ENCODE peak calls at places on chromosomes 16 and 17, in six cellular contexts. J, T, P, Y, D and Q are unnamed samples.

GRCh38 chr16:77788196-77789084 is at the start of gene VAT1L:
- DNase-seq in J (peak; percentile 43), T (peak; percentile 76), P (no peak), Y (no peak), D (peak; percentile 90), Q (no peak)

GRCh38 chr16:77784441-77785356 is 3.7 kb upstream of the VAT1L start:
- DNase-seq in J (no peak), T (no peak), P (no peak), Y (no peak), D (no peak), Q (no peak)

GRCh38 chr17:61972311-61972710 is 44.5 kb upstream of the INTS2 start:
- DNase-seq in J (no peak), T (no peak), P (no peak), Y (no peak), D (no peak), Q (no peak)

GRCh38 chr16:57612494-57612893 is 15.9 kb upstream of the ADGRG1 start:
- DNase-seq in J (no peak), T (no peak), P (no peak), Y (no peak), D (no peak), Q (no peak)

GRCh38 chr17:6910987-6911603 is 79.6 kb upstream of the TEKT1 start:
- DNase-seq in J (peak; percentile 31), T (no peak), P (peak; percentile 41), Y (peak; percentile 57), D (no peak), Q (peak; percentile 44)

GRCh38 chr17:62860962-62861873 is 53.1 kb upstream of the MARCHF10 start:
- DNase-seq in J (no peak), T (no peak), P (no peak), Y (no peak), D (no peak), Q (no peak)

GRCh38 chr16:81707411-81708321 is 71.4 kb upstream of the PLCG2 start:
- DNase-seq in J (peak; percentile 15), T (no peak), P (no peak), Y (no peak), D (peak; percentile 91), Q (peak; percentile 18)

GRCh38 chr16:50501251-50501650 is 46.9 kb upstream of the NKD1 start:
- DNase-seq in J (no peak), T (no peak), P (no peak), Y (no peak), D (no peak), Q (no peak)

GRCh38 chr17:50180066-50180465 is 14.3 kb downstream of the SGCA start:
- DNase-seq in J (no peak), T (no peak), P (no peak), Y (no peak), D (no peak), Q (no peak)

GRCh38 chr17:2122641-2123302 is 67.9 kb downstream of the HIC1 start:
- DNase-seq in J (no peak), T (no peak), P (peak; percentile 56), Y (peak; percentile 60), D (peak; percentile 54), Q (peak; percentile 59)

GRCh38 chr16:51151435-51151950 is 423 bp upstream of the SALL1 start:
- DNase-seq in J (peak; percentile 68), T (peak; percentile 84), P (no peak), Y (no peak), D (peak; percentile 13), Q (peak; percentile 44)

GRCh38 chr17:33267279-33267790 is 25.8 kb downstream of the ASIC2 start:
- DNase-seq in J (peak; percentile 98), T (no peak), P (no peak), Y (no peak), D (no peak), Q (no peak)

GRCh38 chr17:19242323-19242722 is 5.2 kb downstream of the EPN2 start:
- DNase-seq in J (no peak), T (no peak), P (no peak), Y (no peak), D (no peak), Q (no peak)

GRCh38 chr16:84834403-84834772 is 14.6 kb downstream of the CRISPLD2 start:
- DNase-seq in J (no peak), T (no peak), P (no peak), Y (no peak), D (peak; percentile 72), Q (no peak)

GRCh38 chr16:4314532-4315184 is 1.2 kb upstream of the GLIS2 start:
- DNase-seq in J (peak; percentile 26), T (peak; percentile 57), P (no peak), Y (peak; percentile 46), D (peak; percentile 43), Q (no peak)

GRCh38 chr17:82390860-82391435 is 19.4 kb downstream of the UTS2R start:
- DNase-seq in J (no peak), T (no peak), P (no peak), Y (no peak), D (no peak), Q (no peak)

GRCh38 chr17:47223007-47223406 is 13.9 kb downstream of the MYL4 start:
- DNase-seq in J (no peak), T (no peak), P (no peak), Y (no peak), D (no peak), Q (no peak)

GRCh38 chr17:60311936-60312335 is 80.0 kb downstream of the USP32 start:
- DNase-seq in J (no peak), T (no peak), P (no peak), Y (no peak), D (no peak), Q (no peak)

GRCh38 chr16:84268661-84269060 is 26.0 kb upstream of the WFDC1 start:
- DNase-seq in J (no peak), T (no peak), P (no peak), Y (no peak), D (no peak), Q (no peak)

GRCh38 chr16:56488035-56488434 is 31.8 kb downstream of the BBS2 start:
- DNase-seq in J (no peak), T (no peak), P (no peak), Y (no peak), D (no peak), Q (no peak)

GRCh38 chr17:44919885-44920564 is 4.7 kb upstream of the GFAP start:
- DNase-seq in J (peak; percentile 62), T (peak; percentile 77), P (peak; percentile 90), Y (peak; percentile 83), D (peak; percentile 79), Q (peak; percentile 38)

GRCh38 chr16:49495596-49496355 is 122.2 kb downstream of the C16orf78 start:
- DNase-seq in J (no peak), T (no peak), P (no peak), Y (no peak), D (no peak), Q (no peak)

GRCh38 chr16:75244844-75245758 is 6.3 kb downstream of the BCAR1 start:
- DNase-seq in J (peak; percentile 97), T (peak; percentile 63), P (no peak), Y (no peak), D (peak; percentile 94), Q (no peak)

GRCh38 chr16:10453159-10453510 is 67.3 kb downstream of the ATF7IP2 start:
- DNase-seq in J (no peak), T (no peak), P (no peak), Y (no peak), D (no peak), Q (no peak)